ENCODE peak calls at places on chromosomes 16 and 17, in four cellular contexts. R, Q, S and V are unnamed samples.

GRCh38 chr17:57892146-57892819 is 42.4 kb upstream of the MRPS23 start:
- DNase-seq in R (peak; percentile 94), Q (peak; percentile 94), S (peak; percentile 93), V (peak; percentile 93)

GRCh38 chr16:52035406-52035805 is 511.5 kb downstream of the TOX3 start:
- DNase-seq in R (no peak), Q (no peak), S (no peak), V (no peak)

GRCh38 chr16:67648088-67648763 is 3.3 kb downstream of the CARMIL2 start:
- DNase-seq in R (no peak), Q (no peak), S (no peak), V (no peak)

GRCh38 chr17:30827082-30827481 is 2.6 kb upstream of the CRLF3 start:
- DNase-seq in R (no peak), Q (no peak), S (no peak), V (no peak)

GRCh38 chr17:49979748-49980479 is 10.9 kb downstream of the DLX4 start:
- DNase-seq in R (no peak), Q (no peak), S (no peak), V (no peak)

GRCh38 chr16:74999208-74999682 is 421 bp downstream of the ZNRF1 start:
- DNase-seq in R (peak; percentile 58), Q (peak; percentile 33), S (no peak), V (no peak)

GRCh38 chr16:19662351-19662750 is 55.7 kb downstream of the KNOP1 start:
- DNase-seq in R (no peak), Q (no peak), S (no peak), V (no peak)

GRCh38 chr17:39999067-39999466 is 16.2 kb upstream of the CSF3 start:
- DNase-seq in R (no peak), Q (no peak), S (no peak), V (no peak)

GRCh38 chr17:1413281-1413791 is 13.3 kb upstream of the YWHAE start:
- DNase-seq in R (peak; percentile 82), Q (peak; percentile 89), S (no peak), V (peak; percentile 32)

GRCh38 chr16:85327731-85328664 is 215.7 kb upstream of the CIBAR2 start:
- DNase-seq in R (no peak), Q (peak; percentile 64), S (peak; percentile 73), V (peak; percentile 61)

GRCh38 chr17:57662644-57663308 is 82.3 kb downstream of the CCDC182 start:
- DNase-seq in R (peak; percentile 97), Q (peak; percentile 98), S (peak; percentile 99), V (peak; percentile 96)

GRCh38 chr17:73436966-73437365 is 125.2 kb upstream of the CDC42EP4 start:
- DNase-seq in R (no peak), Q (peak; percentile 13), S (no peak), V (no peak)

GRCh38 chr17:10668771-10669170 is 11.7 kb upstream of the MYH3 start:
- DNase-seq in R (no peak), Q (no peak), S (no peak), V (no peak)

GRCh38 chr16:75460441-75460840 is 4.0 kb downstream of the TMEM170A start:
- DNase-seq in R (no peak), Q (peak; percentile 34), S (no peak), V (no peak)

GRCh38 chr16:19131809-19132777 is 18.3 kb downstream of the ITPRIPL2 start:
- DNase-seq in R (no peak), Q (no peak), S (no peak), V (no peak)

GRCh38 chr17:65190467-65191095 is 53.4 kb downstream of the RGS9 start:
- DNase-seq in R (no peak), Q (no peak), S (no peak), V (no peak)

GRCh38 chr17:333626-334396 is 18.8 kb downstream of the RPH3AL start:
- DNase-seq in R (peak; percentile 87), Q (peak; percentile 48), S (peak; percentile 46), V (peak; percentile 84)

GRCh38 chr16:85453179-85453678 is 159.9 kb upstream of the GSE1 start:
- DNase-seq in R (no peak), Q (no peak), S (no peak), V (no peak)

GRCh38 chr16:70715113-70715711 is 29.4 kb upstream of the MTSS2 start:
- DNase-seq in R (peak; percentile 86), Q (peak; percentile 96), S (no peak), V (peak; percentile 68)

GRCh38 chr16:17396762-17397498 is 73.8 kb downstream of the XYLT1 start:
- DNase-seq in R (no peak), Q (peak; percentile 89), S (no peak), V (no peak)

GRCh38 chr17:75154195-75155106 is at the start of gene JPT1:
- DNase-seq in R (peak; percentile 98), Q (peak; percentile 99), S (peak; percentile 97), V (peak; percentile 100)

GRCh38 chr16:80824623-80825364 is 20.4 kb upstream of the CDYL2 start:
- DNase-seq in R (no peak), Q (peak; percentile 81), S (peak; percentile 22), V (no peak)

GRCh38 chr17:16052486-16052885 is 52.9 kb downstream of the TTC19 start:
- DNase-seq in R (no peak), Q (peak; percentile 68), S (no peak), V (no peak)

GRCh38 chr17:76252040-76252954 is 12.0 kb upstream of the RNF157 start:
- DNase-seq in R (peak; percentile 72), Q (peak; percentile 63), S (no peak), V (no peak)

GRCh38 chr16:82232806-82233205 is 62.8 kb upstream of the MPHOSPH6 start:
- DNase-seq in R (no peak), Q (no peak), S (no peak), V (no peak)

GRCh38 chr17:78484300-78485159 is 92.7 kb downstream of the DNAH17 start:
- DNase-seq in R (peak; percentile 43), Q (no peak), S (no peak), V (no peak)

GRCh38 chr17:74773414-74773813 is 2.7 kb downstream of the NAT9 start:
- DNase-seq in R (no peak), Q (no peak), S (no peak), V (no peak)

GRCh38 chr16:4724661-4725270 is 9.3 kb downstream of the ANKS3 start:
- DNase-seq in R (no peak), Q (no peak), S (no peak), V (no peak)

GRCh38 chr16:66800856-66801255 is 528 bp downstream of the TERB1 start:
- DNase-seq in R (no peak), Q (no peak), S (no peak), V (no peak)

GRCh38 chr16:57469046-57469445 is 6.6 kb downstream of the POLR2C start:
- DNase-seq in R (no peak), Q (no peak), S (no peak), V (no peak)

GRCh38 chr17:7307686-7308624 is 527 bp downstream of the EIF5A start:
- DNase-seq in R (peak; percentile 65), Q (peak; percentile 51), S (peak; percentile 60), V (peak; percentile 30)